ENCODE peak calls at places on chromosomes 3 and 15, in six cellular contexts. Z is tibial nerve, Q is fibroblast of villous mesenchyme, H is HFF-Myc, E is ovary, L is right cardiac atrium. D is an unnamed sample.

GRCh38 chr3:105869982-105870381 is 1.2 kb upstream of the CBLB start:
- DNase-seq in Z (no peak), Q (no peak), H (no peak), E (no peak), L (no peak), D (no peak)

GRCh38 chr15:43903864-43904290 is 77.1 kb downstream of the WDR76 start:
- DNase-seq in Z (no peak), Q (peak; percentile 68), H (peak; percentile 31), E (peak; percentile 46), L (peak; percentile 63), D (no peak)

GRCh38 chr3:188002626-188003138 is 151.3 kb upstream of the LPP start:
- DNase-seq in Z (no peak), Q (no peak), H (no peak), E (no peak), L (no peak), D (no peak)

GRCh38 chr15:50059883-50060282 is 59.1 kb downstream of the ATP8B4 start:
- DNase-seq in Z (no peak), Q (no peak), H (no peak), E (no peak), L (peak; percentile 58), D (no peak)

GRCh38 chr3:119350114-119350513 is 55.9 kb downstream of the ARHGAP31 start:
- DNase-seq in Z (no peak), Q (no peak), H (no peak), E (no peak), L (peak; percentile 60), D (peak; percentile 26)

GRCh38 chr3:27509376-27509775 is 25.2 kb upstream of the SLC4A7 start:
- DNase-seq in Z (no peak), Q (no peak), H (no peak), E (no peak), L (no peak), D (no peak)

GRCh38 chr15:27059610-27060202 is 88.7 kb downstream of the GABRG3 start:
- DNase-seq in Z (no peak), Q (no peak), H (peak; percentile 19), E (no peak), L (no peak), D (no peak)

GRCh38 chr15:91517491-91518200 is 335.9 kb upstream of the SLCO3A1 start:
- DNase-seq in Z (no peak), Q (no peak), H (no peak), E (no peak), L (no peak), D (no peak)

GRCh38 chr3:170536712-170537111 is 49.2 kb downstream of the SLC7A14 start:
- DNase-seq in Z (no peak), Q (no peak), H (no peak), E (no peak), L (no peak), D (no peak)

GRCh38 chr3:14783480-14784086 is 35.2 kb upstream of the FGD5 start:
- DNase-seq in Z (no peak), Q (no peak), H (no peak), E (no peak), L (no peak), D (peak; percentile 7)

GRCh38 chr3:127455541-127456450 is 134.7 kb downstream of the TPRA1 start:
- DNase-seq in Z (peak; percentile 43), Q (peak; percentile 51), H (peak; percentile 7), E (peak; percentile 81), L (peak; percentile 89), D (peak; percentile 58)

GRCh38 chr15:101407439-101407838 is 82.1 kb downstream of the PCSK6 start:
- DNase-seq in Z (no peak), Q (no peak), H (no peak), E (no peak), L (no peak), D (no peak)

GRCh38 chr3:141465221-141465620 is 21.6 kb upstream of the RASA2 start:
- DNase-seq in Z (no peak), Q (peak; percentile 37), H (no peak), E (no peak), L (no peak), D (no peak)

GRCh38 chr15:48577495-48577894 is 68.0 kb downstream of the FBN1 start:
- DNase-seq in Z (no peak), Q (no peak), H (peak; percentile 17), E (no peak), L (no peak), D (no peak)

GRCh38 chr15:50911001-50911400 is 2.5 kb downstream of the AP4E1 start:
- DNase-seq in Z (no peak), Q (peak; percentile 29), H (no peak), E (no peak), L (no peak), D (no peak)

GRCh38 chr15:84981711-84982300 is at the start of gene PDE8A:
- DNase-seq in Z (no peak), Q (peak; percentile 57), H (no peak), E (no peak), L (peak; percentile 77), D (peak; percentile 74)

GRCh38 chr3:172094621-172095557 is 55.5 kb downstream of the FNDC3B start:
- DNase-seq in Z (no peak), Q (no peak), H (no peak), E (no peak), L (peak; percentile 53), D (no peak)

GRCh38 chr3:25378912-25379311 is 49.2 kb upstream of the RARB start:
- DNase-seq in Z (no peak), Q (no peak), H (no peak), E (no peak), L (no peak), D (no peak)

GRCh38 chr15:39110336-39110735 is 470.5 kb upstream of the THBS1 start:
- DNase-seq in Z (no peak), Q (no peak), H (no peak), E (no peak), L (no peak), D (no peak)

GRCh38 chr3:101050061-101050460 is 56.8 kb upstream of the ABI3BP start:
- DNase-seq in Z (no peak), Q (no peak), H (no peak), E (no peak), L (no peak), D (no peak)

GRCh38 chr3:160929595-160929994 is 173.6 kb downstream of the PPM1L start:
- DNase-seq in Z (no peak), Q (peak; percentile 13), H (no peak), E (no peak), L (peak; percentile 82), D (no peak)

GRCh38 chr15:55394694-55395093 is 13.5 kb downstream of the CCPG1 start:
- DNase-seq in Z (no peak), Q (peak; percentile 60), H (no peak), E (no peak), L (no peak), D (no peak)

GRCh38 chr3:33030802-33031201 is 66.1 kb downstream of the GLB1 start:
- DNase-seq in Z (no peak), Q (no peak), H (no peak), E (no peak), L (no peak), D (no peak)

GRCh38 chr15:95940431-95940985 is 390.0 kb upstream of the NR2F2 start:
- DNase-seq in Z (no peak), Q (no peak), H (no peak), E (no peak), L (peak; percentile 31), D (no peak)

GRCh38 chr3:197354195-197355059 is 56.0 kb upstream of the DLG1 start:
- DNase-seq in Z (no peak), Q (peak; percentile 90), H (no peak), E (peak; percentile 79), L (peak; percentile 85), D (no peak)

GRCh38 chr3:41489205-41489604 is 289.9 kb downstream of the CTNNB1 start:
- DNase-seq in Z (no peak), Q (no peak), H (no peak), E (no peak), L (no peak), D (no peak)

GRCh38 chr3:139198186-139198585 is 145.6 kb upstream of the MRPS22 start:
- DNase-seq in Z (no peak), Q (no peak), H (no peak), E (no peak), L (no peak), D (no peak)

GRCh38 chr3:127001486-127002194 is 18.7 kb downstream of the PLXNA1 start:
- DNase-seq in Z (no peak), Q (no peak), H (no peak), E (no peak), L (no peak), D (no peak)

GRCh38 chr15:74793135-74794028 is 11.5 kb downstream of the CSK start:
- DNase-seq in Z (no peak), Q (no peak), H (no peak), E (no peak), L (peak; percentile 67), D (no peak)
- H3K4me3 ChIP-seq in Z (no peak overlapping the region), Q (no peak overlapping the region), H (no peak overlapping the region), E (no peak overlapping the region), L (no peak overlapping the region), D (no peak overlapping the region)

DNA sequence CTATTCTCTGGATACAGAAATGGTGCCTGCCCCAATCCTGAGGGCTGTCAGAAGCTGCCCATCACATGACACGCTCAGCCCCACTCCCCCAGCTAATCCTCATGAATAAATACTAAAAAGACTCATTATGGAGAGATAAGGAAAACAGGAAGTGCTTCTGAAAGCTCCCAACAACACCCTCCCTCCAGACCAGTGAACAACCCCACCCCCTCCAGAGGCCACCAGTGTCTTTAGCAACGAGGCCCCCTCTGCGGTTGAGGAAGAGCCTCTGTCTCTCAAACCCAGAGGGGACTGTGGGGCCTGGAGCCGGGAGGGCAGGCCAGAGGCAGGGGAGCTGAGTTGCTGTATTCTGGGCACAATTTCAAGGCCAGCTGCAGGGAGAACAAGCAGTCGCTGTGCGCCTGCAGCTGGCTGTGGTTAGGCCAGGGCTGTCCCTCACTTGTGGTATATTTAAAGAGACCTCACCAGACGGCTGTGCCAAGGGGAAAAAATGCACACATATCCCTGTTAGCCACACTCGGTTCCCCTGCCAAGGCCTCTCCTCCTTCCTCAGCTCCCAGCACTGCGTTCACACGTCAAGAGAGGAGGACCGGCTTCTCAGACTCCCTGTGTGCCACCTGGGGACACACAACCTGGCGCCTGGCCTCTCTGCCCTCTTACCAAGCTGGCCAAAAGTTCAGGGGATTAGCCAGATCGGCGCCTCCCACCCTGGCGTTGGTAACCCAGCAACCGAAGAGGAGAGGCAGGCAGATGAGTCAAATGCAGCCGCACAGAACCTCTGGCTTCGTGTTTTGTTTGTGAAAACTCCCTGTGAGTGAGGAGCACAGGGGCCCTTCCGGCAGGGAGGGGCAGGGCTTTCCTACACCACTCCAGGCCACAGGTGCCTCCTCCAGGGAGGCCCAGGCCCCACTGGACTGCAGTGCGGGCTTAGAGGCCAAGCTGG is 101.2 kb upstream of the ETV5 start:
- DNase-seq in Z (peak; percentile 35), Q (peak; percentile 61), H (peak; percentile 56), E (peak; percentile 50), L (peak; percentile 73), D (no peak)
- H3K4me3 ChIP-seq in Z (no peak overlapping the region), Q (no peak overlapping the region), H (no peak overlapping the region), E (no peak overlapping the region), L (no peak overlapping the region), D (no peak overlapping the region)

DNA sequence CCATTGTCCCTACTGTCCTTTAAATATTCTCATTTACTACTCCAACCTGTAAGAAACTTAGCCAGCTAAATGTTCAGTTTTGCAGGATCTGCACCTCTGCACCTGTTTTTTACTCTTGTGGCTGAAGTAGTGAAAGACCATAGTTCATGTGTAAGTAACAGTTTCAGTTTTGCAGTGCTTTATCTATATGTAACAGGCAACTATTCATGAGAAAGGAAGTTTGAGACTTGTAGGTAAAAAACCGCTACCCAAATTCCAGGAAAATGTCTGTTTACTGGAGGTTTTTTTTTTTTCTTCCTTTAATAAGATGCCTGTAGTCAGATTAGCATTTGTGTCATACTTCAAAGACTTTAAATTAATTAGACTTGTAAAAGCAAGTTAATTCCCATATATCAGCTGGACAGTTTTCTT is 25.4 kb upstream of the MBNL1 start:
- DNase-seq in Z (no peak), Q (no peak), H (no peak), E (no peak), L (no peak), D (no peak)
- H3K4me3 ChIP-seq in Z (peak overlapping the region; percentile 17), Q (no peak overlapping the region), H (no peak overlapping the region), E (no peak overlapping the region), L (no peak overlapping the region), D (no peak overlapping the region)

GRCh38 chr3:134312072-134312872 is 61.6 kb upstream of the RYK start:
- DNase-seq in Z (no peak), Q (no peak), H (no peak), E (peak; percentile 48), L (no peak), D (peak; percentile 84)
- H3K4me3 ChIP-seq in Z (peak overlapping the region; percentile 47), Q (no peak overlapping the region), H (no peak overlapping the region), E (peak overlapping the region; percentile 32), L (no peak overlapping the region), D (peak overlapping the region; percentile 65)

D was measured in right lobe of liver.